ENCODE peak calls at places on chromosomes 6 and 20, in ten cellular contexts. One of them, this sample, is unnamed.

GRCh38 chr6:89324304-89324703 is 9.2 kb upstream of the GABRR2 start:
- DNase-seq in astrocyte: no peak
- DNase-seq in CD8-positive, alpha-beta T cell: no peak
- DNase-seq in cardiac muscle cell: no peak
- DNase-seq in IMR-90: no peak
- DNase-seq in testis: no peak
- DNase-seq in CD4-positive, alpha-beta memory T cell: no peak
- DNase-seq in body of pancreas: no peak
- DNase-seq in Panc1: no peak
- DNase-seq in lower lobe of right lung: no peak
- DNase-seq in this sample: no peak

GRCh38 chr20:48196486-48196885 is 411.2 kb upstream of the SULF2 start:
- DNase-seq in astrocyte: no peak
- DNase-seq in CD8-positive, alpha-beta T cell: no peak
- DNase-seq in cardiac muscle cell: no peak
- DNase-seq in IMR-90: no peak
- DNase-seq in testis: no peak
- DNase-seq in CD4-positive, alpha-beta memory T cell: no peak
- DNase-seq in body of pancreas: peak; percentile 26
- DNase-seq in Panc1: no peak
- DNase-seq in lower lobe of right lung: no peak
- DNase-seq in this sample: no peak

GRCh38 chr6:24683297-24684296 is 16.7 kb downstream of the ACOT13 start:
- DNase-seq in astrocyte: no peak
- DNase-seq in CD8-positive, alpha-beta T cell: no peak
- DNase-seq in cardiac muscle cell: no peak
- DNase-seq in IMR-90: no peak
- DNase-seq in testis: no peak
- DNase-seq in CD4-positive, alpha-beta memory T cell: no peak
- DNase-seq in body of pancreas: no peak
- DNase-seq in Panc1: no peak
- DNase-seq in lower lobe of right lung: no peak
- DNase-seq in this sample: no peak

GRCh38 chr6:78025501-78025900 is 372.7 kb downstream of the MEI4 start:
- DNase-seq in astrocyte: no peak
- DNase-seq in CD8-positive, alpha-beta T cell: no peak
- DNase-seq in cardiac muscle cell: no peak
- DNase-seq in IMR-90: no peak
- DNase-seq in testis: no peak
- DNase-seq in CD4-positive, alpha-beta memory T cell: no peak
- DNase-seq in body of pancreas: no peak
- DNase-seq in Panc1: no peak
- DNase-seq in lower lobe of right lung: no peak
- DNase-seq in this sample: no peak

GRCh38 chr20:5650191-5650691 is 100.0 kb upstream of the SHLD1 start:
- DNase-seq in astrocyte: no peak
- DNase-seq in CD8-positive, alpha-beta T cell: no peak
- DNase-seq in cardiac muscle cell: no peak
- DNase-seq in IMR-90: no peak
- DNase-seq in testis: no peak
- DNase-seq in CD4-positive, alpha-beta memory T cell: no peak
- DNase-seq in body of pancreas: no peak
- DNase-seq in Panc1: no peak
- DNase-seq in lower lobe of right lung: no peak
- DNase-seq in this sample: no peak

GRCh38 chr6:101527467-101527866 is 134.0 kb downstream of the GRIK2 start:
- DNase-seq in astrocyte: no peak
- DNase-seq in CD8-positive, alpha-beta T cell: no peak
- DNase-seq in cardiac muscle cell: no peak
- DNase-seq in IMR-90: no peak
- DNase-seq in testis: no peak
- DNase-seq in CD4-positive, alpha-beta memory T cell: no peak
- DNase-seq in body of pancreas: no peak
- DNase-seq in Panc1: no peak
- DNase-seq in lower lobe of right lung: no peak
- DNase-seq in this sample: no peak

GRCh38 chr6:97186416-97186999 is 96.5 kb downstream of the MMS22L start:
- DNase-seq in astrocyte: no peak
- DNase-seq in CD8-positive, alpha-beta T cell: peak; percentile 70
- DNase-seq in cardiac muscle cell: peak; percentile 87
- DNase-seq in IMR-90: peak; percentile 65
- DNase-seq in testis: peak; percentile 84
- DNase-seq in CD4-positive, alpha-beta memory T cell: peak; percentile 55
- DNase-seq in body of pancreas: peak; percentile 79
- DNase-seq in Panc1: peak; percentile 38
- DNase-seq in lower lobe of right lung: peak; percentile 55
- DNase-seq in this sample: peak; percentile 31

GRCh38 chr20:1302578-1303541 is 26.1 kb downstream of the SDCBP2 start:
- DNase-seq in astrocyte: peak; percentile 16
- DNase-seq in CD8-positive, alpha-beta T cell: no peak
- DNase-seq in cardiac muscle cell: no peak
- DNase-seq in IMR-90: no peak
- DNase-seq in testis: no peak
- DNase-seq in CD4-positive, alpha-beta memory T cell: no peak
- DNase-seq in body of pancreas: no peak
- DNase-seq in Panc1: no peak
- DNase-seq in lower lobe of right lung: no peak
- DNase-seq in this sample: no peak

GRCh38 chr6:3345836-3346235 is 87.1 kb downstream of the PSMG4 start:
- DNase-seq in astrocyte: no peak
- DNase-seq in CD8-positive, alpha-beta T cell: no peak
- DNase-seq in cardiac muscle cell: peak; percentile 80
- DNase-seq in IMR-90: no peak
- DNase-seq in testis: no peak
- DNase-seq in CD4-positive, alpha-beta memory T cell: no peak
- DNase-seq in body of pancreas: peak; percentile 53
- DNase-seq in Panc1: no peak
- DNase-seq in lower lobe of right lung: no peak
- DNase-seq in this sample: no peak

GRCh38 chr6:19719691-19720127 is 117.5 kb upstream of the ID4 start:
- DNase-seq in astrocyte: peak; percentile 77
- DNase-seq in CD8-positive, alpha-beta T cell: no peak
- DNase-seq in cardiac muscle cell: peak; percentile 72
- DNase-seq in IMR-90: peak; percentile 70
- DNase-seq in testis: peak; percentile 16
- DNase-seq in CD4-positive, alpha-beta memory T cell: no peak
- DNase-seq in body of pancreas: peak; percentile 20
- DNase-seq in Panc1: no peak
- DNase-seq in lower lobe of right lung: no peak
- DNase-seq in this sample: peak; percentile 45

GRCh38 chr6:55141611-55142010 is 32.7 kb upstream of the HCRTR2 start:
- DNase-seq in astrocyte: no peak
- DNase-seq in CD8-positive, alpha-beta T cell: no peak
- DNase-seq in cardiac muscle cell: no peak
- DNase-seq in IMR-90: peak; percentile 30
- DNase-seq in testis: no peak
- DNase-seq in CD4-positive, alpha-beta memory T cell: no peak
- DNase-seq in body of pancreas: no peak
- DNase-seq in Panc1: no peak
- DNase-seq in lower lobe of right lung: no peak
- DNase-seq in this sample: no peak

GRCh38 chr6:43979525-43979924 is 147.7 kb downstream of the MRPL14 start:
- DNase-seq in astrocyte: no peak
- DNase-seq in CD8-positive, alpha-beta T cell: peak; percentile 23
- DNase-seq in cardiac muscle cell: no peak
- DNase-seq in IMR-90: no peak
- DNase-seq in testis: no peak
- DNase-seq in CD4-positive, alpha-beta memory T cell: no peak
- DNase-seq in body of pancreas: no peak
- DNase-seq in Panc1: no peak
- DNase-seq in lower lobe of right lung: no peak
- DNase-seq in this sample: no peak

GRCh38 chr20:434221-434620 is 26.1 kb downstream of the RBCK1 start:
- DNase-seq in astrocyte: no peak
- DNase-seq in CD8-positive, alpha-beta T cell: no peak
- DNase-seq in cardiac muscle cell: no peak
- DNase-seq in IMR-90: no peak
- DNase-seq in testis: no peak
- DNase-seq in CD4-positive, alpha-beta memory T cell: no peak
- DNase-seq in body of pancreas: no peak
- DNase-seq in Panc1: no peak
- DNase-seq in lower lobe of right lung: no peak
- DNase-seq in this sample: no peak

GRCh38 chr20:4470375-4470774 is 251.3 kb upstream of the PRND start:
- DNase-seq in astrocyte: peak; percentile 78
- DNase-seq in CD8-positive, alpha-beta T cell: no peak
- DNase-seq in cardiac muscle cell: no peak
- DNase-seq in IMR-90: peak; percentile 87
- DNase-seq in testis: no peak
- DNase-seq in CD4-positive, alpha-beta memory T cell: no peak
- DNase-seq in body of pancreas: no peak
- DNase-seq in Panc1: no peak
- DNase-seq in lower lobe of right lung: no peak
- DNase-seq in this sample: peak; percentile 19

GRCh38 chr20:46175127-46175494 is 57.0 kb downstream of the CD40 start:
- DNase-seq in astrocyte: no peak
- DNase-seq in CD8-positive, alpha-beta T cell: no peak
- DNase-seq in cardiac muscle cell: no peak
- DNase-seq in IMR-90: no peak
- DNase-seq in testis: no peak
- DNase-seq in CD4-positive, alpha-beta memory T cell: no peak
- DNase-seq in body of pancreas: no peak
- DNase-seq in Panc1: no peak
- DNase-seq in lower lobe of right lung: no peak
- DNase-seq in this sample: no peak
- H3K27me3 ChIP-seq in astrocyte: peaks cover 42% of the 10 kb centered on the region
- H3K27me3 ChIP-seq in CD8-positive, alpha-beta T cell: peaks cover 16% of the 10 kb centered on the region
- H3K27me3 ChIP-seq in cardiac muscle cell: peaks cover 46% of the 10 kb centered on the region
- H3K27me3 ChIP-seq in IMR-90: peaks cover 49% of the 10 kb centered on the region
- H3K27me3 ChIP-seq in testis: no peaks in the 10 kb centered on the region
- H3K27me3 ChIP-seq in CD4-positive, alpha-beta memory T cell: peaks cover 24% of the 10 kb centered on the region
- H3K27me3 ChIP-seq in body of pancreas: peaks cover 12% of the 10 kb centered on the region
- H3K27me3 ChIP-seq in Panc1: peaks cover 24% of the 10 kb centered on the region
- H3K27me3 ChIP-seq in lower lobe of right lung: peaks cover 64% of the 10 kb centered on the region
- H3K27me3 ChIP-seq in this sample: peaks cover 59% of the 10 kb centered on the region

DNA sequence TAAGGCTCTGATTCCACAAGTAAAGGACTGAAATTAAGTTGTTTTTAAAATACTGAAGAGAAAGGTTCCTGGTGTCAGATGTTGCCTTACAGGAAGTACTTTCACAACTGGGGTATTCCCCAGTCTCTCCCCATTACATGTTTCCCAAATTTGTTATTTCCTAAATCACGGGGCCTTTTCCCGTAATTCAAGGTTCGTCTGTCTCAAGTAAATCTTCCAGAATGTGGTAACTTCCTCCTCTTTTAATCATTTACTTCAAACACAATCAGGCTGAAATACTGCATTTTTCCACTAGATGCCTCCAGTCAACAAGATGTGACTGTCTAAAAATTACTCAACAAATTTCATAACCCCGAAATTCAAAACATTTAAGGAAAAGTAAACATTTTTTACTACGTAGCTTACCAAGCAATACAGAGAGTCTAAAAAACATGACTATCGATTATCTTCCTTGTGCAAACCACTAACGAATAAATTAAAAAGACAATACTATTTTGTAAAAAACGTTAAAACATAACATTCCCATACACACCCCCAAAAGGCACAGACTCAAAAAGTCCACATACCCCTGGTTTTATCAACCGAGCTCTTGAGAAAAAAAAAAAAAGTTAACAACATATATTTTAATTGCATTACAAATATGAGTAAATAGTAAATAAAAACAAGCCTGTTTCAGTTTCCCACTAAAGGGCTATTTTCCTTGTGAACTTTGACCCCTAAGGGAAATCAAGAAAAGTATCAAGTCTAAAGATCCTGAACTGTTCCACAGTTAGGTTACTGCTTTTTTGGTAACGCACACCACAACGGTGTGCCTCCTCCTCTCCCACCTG is 1.7 kb downstream of the SOD2 start:
- DNase-seq in astrocyte: peak; percentile 68
- DNase-seq in CD8-positive, alpha-beta T cell: no peak
- DNase-seq in cardiac muscle cell: peak; percentile 22
- DNase-seq in IMR-90: peak; percentile 92
- DNase-seq in testis: no peak
- DNase-seq in CD4-positive, alpha-beta memory T cell: peak; percentile 62
- DNase-seq in body of pancreas: no peak
- DNase-seq in Panc1: peak; percentile 64
- DNase-seq in lower lobe of right lung: no peak
- DNase-seq in this sample: peak; percentile 60
- H3K4me3 ChIP-seq in astrocyte: peak overlapping the region; percentile 72
- H3K4me3 ChIP-seq in CD8-positive, alpha-beta T cell: peak overlapping the region; percentile 54
- H3K4me3 ChIP-seq in cardiac muscle cell: peak overlapping the region; percentile 90
- H3K4me3 ChIP-seq in IMR-90: peak overlapping the region; percentile 99
- H3K4me3 ChIP-seq in testis: peak overlapping the region; percentile 94
- H3K4me3 ChIP-seq in CD4-positive, alpha-beta memory T cell: peak overlapping the region; percentile 87
- H3K4me3 ChIP-seq in body of pancreas: peak overlapping the region; percentile 70
- H3K4me3 ChIP-seq in Panc1: peak overlapping the region; percentile 72
- H3K4me3 ChIP-seq in lower lobe of right lung: peak overlapping the region; percentile 83
- H3K4me3 ChIP-seq in this sample: peak overlapping the region; percentile 82

DNA sequence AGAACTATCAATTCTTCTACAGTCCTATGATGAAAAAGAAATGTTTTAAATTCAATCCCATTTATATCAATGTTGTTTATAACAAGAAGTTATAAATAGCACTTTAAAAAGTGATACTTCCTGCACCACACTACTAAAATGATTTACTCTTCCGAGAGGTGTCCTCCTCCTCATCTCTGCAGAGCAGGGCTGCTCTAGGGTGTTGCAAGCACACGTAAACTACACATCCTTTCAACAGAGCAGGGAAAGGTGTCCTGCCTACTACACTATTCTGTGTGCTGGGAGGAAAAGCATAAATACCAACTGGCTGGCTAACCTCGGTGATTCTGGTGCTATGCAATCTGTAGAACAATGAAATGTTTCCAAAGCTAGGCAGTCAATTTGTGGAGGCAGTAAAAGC is 89.4 kb upstream of the MAP7 start:
- DNase-seq in astrocyte: no peak
- DNase-seq in CD8-positive, alpha-beta T cell: no peak
- DNase-seq in cardiac muscle cell: no peak
- DNase-seq in IMR-90: no peak
- DNase-seq in testis: no peak
- DNase-seq in CD4-positive, alpha-beta memory T cell: no peak
- DNase-seq in body of pancreas: no peak
- DNase-seq in Panc1: no peak
- DNase-seq in lower lobe of right lung: no peak
- DNase-seq in this sample: no peak
- H3K36me3 ChIP-seq in astrocyte: peaks cover 2% of the 10 kb centered on the region
- H3K36me3 ChIP-seq in CD8-positive, alpha-beta T cell: no peaks in the 10 kb centered on the region
- H3K36me3 ChIP-seq in cardiac muscle cell: no peaks in the 10 kb centered on the region
- H3K36me3 ChIP-seq in IMR-90: peaks cover 14% of the 10 kb centered on the region
- H3K36me3 ChIP-seq in testis: no peaks in the 10 kb centered on the region
- H3K36me3 ChIP-seq in CD4-positive, alpha-beta memory T cell: peaks cover 33% of the 10 kb centered on the region
- H3K36me3 ChIP-seq in body of pancreas: peaks cover 3% of the 10 kb centered on the region
- H3K36me3 ChIP-seq in Panc1: no peaks in the 10 kb centered on the region
- H3K36me3 ChIP-seq in lower lobe of right lung: peaks cover 31% of the 10 kb centered on the region
- H3K36me3 ChIP-seq in this sample: no peaks in the 10 kb centered on the region

DNA sequence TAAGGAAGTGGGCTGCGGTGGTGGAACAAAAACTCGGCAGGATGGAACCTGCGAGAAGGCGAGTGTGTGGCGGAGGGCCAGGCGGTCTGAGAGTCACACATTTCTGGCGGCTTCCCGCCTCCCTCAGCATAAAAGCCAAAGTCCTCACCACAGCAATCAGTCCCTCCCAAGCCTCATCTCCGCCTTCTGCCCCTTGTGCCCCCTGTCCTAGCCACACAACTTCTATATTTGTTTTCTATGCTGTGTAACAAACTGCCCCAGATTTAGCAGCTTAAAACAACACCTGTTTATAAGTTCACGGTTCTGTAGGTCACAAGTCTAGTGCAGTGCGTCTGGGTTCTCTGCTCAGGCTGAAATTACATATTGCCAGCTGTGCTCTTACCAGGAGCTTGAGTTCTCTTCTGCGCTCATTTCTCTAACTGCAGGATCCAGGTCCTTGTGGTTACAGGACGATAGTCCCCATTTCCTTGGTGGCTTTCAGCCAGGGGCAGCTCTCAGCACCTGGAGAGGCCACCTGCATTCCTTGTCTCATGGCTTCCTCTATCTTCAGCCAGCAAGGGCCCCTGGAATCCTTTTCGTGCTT is 11.7 kb upstream of the SPO11 start:
- DNase-seq in astrocyte: no peak
- DNase-seq in CD8-positive, alpha-beta T cell: peak; percentile 19
- DNase-seq in cardiac muscle cell: no peak
- DNase-seq in IMR-90: no peak
- DNase-seq in testis: no peak
- DNase-seq in CD4-positive, alpha-beta memory T cell: no peak
- DNase-seq in body of pancreas: no peak
- DNase-seq in Panc1: no peak
- DNase-seq in lower lobe of right lung: no peak
- DNase-seq in this sample: no peak
- H3K27me3 ChIP-seq in astrocyte: peaks cover 11% of the 10 kb centered on the region
- H3K27me3 ChIP-seq in CD8-positive, alpha-beta T cell: no peaks in the 10 kb centered on the region
- H3K27me3 ChIP-seq in cardiac muscle cell: no peaks in the 10 kb centered on the region
- H3K27me3 ChIP-seq in IMR-90: no peaks in the 10 kb centered on the region
- H3K27me3 ChIP-seq in testis: no peaks in the 10 kb centered on the region
- H3K27me3 ChIP-seq in CD4-positive, alpha-beta memory T cell: peaks cover 5% of the 10 kb centered on the region
- H3K27me3 ChIP-seq in body of pancreas: no peaks in the 10 kb centered on the region
- H3K27me3 ChIP-seq in Panc1: peaks cover 6% of the 10 kb centered on the region
- H3K27me3 ChIP-seq in lower lobe of right lung: peaks cover 37% of the 10 kb centered on the region
- H3K27me3 ChIP-seq in this sample: no peaks in the 10 kb centered on the region